ENCODE peak calls at places on chromosomes 13 and 19, in four cellular contexts. U is HepG2, M is H1, Z is K562. A is an unnamed sample.

GRCh38 chr13:60080871-60081270 is 82.9 kb downstream of the DIAPH3 start:
- DNase-seq in U (no peak), M (no peak), Z (no peak), A (no peak)

GRCh38 chr13:110152351-110152750 is 154.6 kb downstream of the COL4A1 start:
- DNase-seq in U (no peak), M (no peak), Z (no peak), A (no peak)

GRCh38 chr13:71254384-71254783 is 612.6 kb downstream of the DACH1 start:
- DNase-seq in U (no peak), M (no peak), Z (no peak), A (no peak)

GRCh38 chr19:36420961-36421748 is 2.7 kb upstream of the ZFP82 start:
- DNase-seq in U (no peak), M (no peak), Z (no peak), A (no peak)

GRCh38 chr13:109152311-109152820 is 523.0 kb downstream of the MYO16 start:
- DNase-seq in U (no peak), M (no peak), Z (no peak), A (no peak)

GRCh38 chr13:110625771-110626321 is 10.5 kb downstream of the NAXD start:
- DNase-seq in U (no peak), M (no peak), Z (no peak), A (no peak)

GRCh38 chr19:57708641-57709354 is at the start of gene ZNF154:
- DNase-seq in U (no peak), M (peak), Z (no peak), A (no peak)

GRCh38 chr13:33536639-33537425 is 251.3 kb upstream of the STARD13 start:
- DNase-seq in U (no peak), M (no peak), Z (no peak), A (no peak)

GRCh38 chr19:48378194-48378570 is 13.2 kb downstream of the KDELR1 start:
- DNase-seq in U (no peak), M (no peak), Z (no peak), A (no peak)

GRCh38 chr19:17235618-17236413 is 9.8 kb downstream of the OCEL1 start:
- DNase-seq in U (no peak), M (peak), Z (peak), A (peak)

GRCh38 chr13:105579821-105580707 is 955.4 kb downstream of the EFNB2 start:
- DNase-seq in U (no peak), M (no peak), Z (no peak), A (no peak)

GRCh38 chr19:44109458-44109857 is 3.7 kb upstream of the ZNF225 start:
- DNase-seq in U (no peak), M (no peak), Z (no peak), A (no peak)

GRCh38 chr13:98214707-98215106 is 37.6 kb upstream of the RNF113B start:
- DNase-seq in U (no peak), M (no peak), Z (no peak), A (no peak)

GRCh38 chr13:71374471-71375041 is 492.4 kb downstream of the DACH1 start:
- DNase-seq in U (no peak), M (no peak), Z (no peak), A (no peak)

GRCh38 chr13:70253834-70254233 is 145.6 kb upstream of the KLHL1 start:
- DNase-seq in U (peak), M (no peak), Z (no peak), A (no peak)

GRCh38 chr19:8161135-8161646 is 11.8 kb upstream of the FBN3 start:
- DNase-seq in U (peak), M (no peak), Z (peak), A (no peak)
- TF ChIP-seq CEBPB in U (no peak), M (no peak), Z (no peak), A (no peak)

DNA sequence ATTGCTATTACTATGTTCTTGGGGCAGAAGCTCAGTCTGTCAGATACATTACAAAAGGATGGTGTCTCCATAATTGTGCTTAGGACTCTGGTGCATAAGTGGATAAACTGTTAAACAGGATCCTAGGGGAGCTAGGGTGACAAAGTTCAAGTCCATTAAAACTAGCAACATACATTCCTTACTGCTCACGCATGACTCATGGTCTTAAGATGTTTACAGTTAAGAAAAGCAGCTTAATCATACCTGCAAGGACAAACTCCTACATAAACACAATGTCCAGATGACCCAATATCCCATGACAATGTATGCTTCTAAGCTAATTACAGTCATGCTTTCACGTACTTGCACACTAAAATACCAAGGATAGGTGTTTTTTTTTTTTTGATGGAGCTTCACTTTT is 3.5 kb upstream of the ZNF701 start:
- DNase-seq in U (no peak), M (no peak), Z (no peak), A (no peak)
- TF ChIP-seq RNF2 in U (no peak), M (no peak), Z (no peak), A (no peak)

GRCh38 chr13:112575680-112576079 is 12.3 kb downstream of the TUBGCP3 start:
- DNase-seq in U (no peak), M (no peak), Z (peak), A (no peak)
- TF ChIP-seq CEBPB in U (no peak), M (no peak), Z (no peak), A (no peak)

GRCh38 chr13:101939370-101939769 is 462.5 kb downstream of the FGF14 start:
- DNase-seq in U (no peak), M (no peak), Z (no peak), A (no peak)

GRCh38 chr13:101941095-101941777 is 460.6 kb downstream of the FGF14 start:
- DNase-seq in U (no peak), M (no peak), Z (no peak), A (no peak)

GRCh38 chr13:101942535-101943157 is 459.2 kb downstream of the FGF14 start:
- DNase-seq in U (no peak), M (no peak), Z (no peak), A (no peak)

GRCh38 chr13:101945435-101945834 is 456.4 kb downstream of the FGF14 start:
- DNase-seq in U (no peak), M (no peak), Z (no peak), A (peak)

GRCh38 chr13:101942038-101942437 is 459.8 kb downstream of the FGF14 start:
- DNase-seq in U (peak), M (no peak), Z (no peak), A (peak)
- TF ChIP-seq RNF2 in U (no peak), M (no peak), Z (no peak), A (no peak)

DNA sequence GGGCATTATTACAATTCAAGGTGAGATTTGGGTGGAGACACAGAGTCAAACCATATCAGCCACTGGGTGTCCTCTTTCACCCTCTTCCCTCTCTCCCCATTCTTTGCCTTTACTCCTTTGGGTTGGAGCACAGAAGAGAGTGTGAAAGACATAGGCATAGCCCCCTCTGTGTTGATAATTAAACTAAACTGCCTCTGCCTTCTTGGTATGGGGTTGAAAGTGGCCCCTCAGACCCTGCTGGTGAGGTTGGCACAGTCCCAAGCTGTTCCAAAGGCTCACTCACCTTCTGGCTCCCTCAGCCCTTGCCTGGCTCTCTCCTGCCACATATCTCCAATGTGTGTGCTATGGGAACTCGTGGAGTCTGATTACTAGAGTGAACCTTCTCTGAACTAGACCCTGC is 210.6 kb upstream of the RXFP2 start:
- DNase-seq in U (no peak), M (no peak), Z (no peak), A (no peak)
- TF ChIP-seq CEBPB in U (no peak), M (no peak), Z (no peak), A (no peak)

GRCh38 chr13:100722517-100722916 is 47.9 kb upstream of the TMTC4 start:
- DNase-seq in U (no peak), M (no peak), Z (no peak), A (no peak)
- TF ChIP-seq RNF2 in U (no peak), M (no peak), Z (no peak), A (no peak)

A was measured in A549.